ENCODE peak calls at places on chromosomes 5 and 9, in eight cellular contexts. D, R, C, Z, H, L, U and K are unnamed samples.

GRCh38 chr5:90440644-90441043 is 31.1 kb upstream of the CETN3 start:
- DNase-seq in H (no peak), U (no peak), Z (no peak), C (no peak), R (no peak), L (no peak), D (no peak), K (no peak)

GRCh38 chr9:16309350-16310271 is 560.9 kb downstream of the BNC2 start:
- DNase-seq in H (peak), D (no peak), Z (no peak), U (no peak), R (no peak), C (no peak), L (peak), K (peak)

GRCh38 chr9:18770509-18770908 is 262.5 kb downstream of the SAXO1 start:
- DNase-seq in D (no peak), C (no peak), U (no peak), L (no peak), R (no peak), H (no peak), Z (no peak), K (no peak)

GRCh38 chr5:10308844-10309243 is 1.1 kb upstream of the CMBL start:
- DNase-seq in R (no peak), D (no peak), Z (no peak), H (no peak), U (no peak), C (no peak), L (no peak), K (no peak)

GRCh38 chr5:137487600-137487999 is 11.5 kb downstream of the SPOCK1 start:
- DNase-seq in Z (no peak), L (no peak), C (peak), U (peak), D (no peak), R (no peak), H (peak), K (peak)

GRCh38 chr9:84111726-84112125 is 131.1 kb downstream of the RMI1 start:
- DNase-seq in H (no peak), U (no peak), L (no peak), R (no peak), Z (no peak), C (no peak), D (peak), K (peak)

GRCh38 chr9:88897081-88897480 is 94.2 kb upstream of the S1PR3 start:
- DNase-seq in H (no peak), U (no peak), Z (no peak), D (no peak), C (no peak), L (no peak), R (no peak), K (no peak)

GRCh38 chr5:124960266-124960665 is 213.8 kb upstream of the ZNF608 start:
- DNase-seq in H (no peak), Z (no peak), D (peak), C (no peak), U (no peak), L (no peak), R (no peak), K (no peak)

GRCh38 chr5:144469106-144469505 is 298.4 kb downstream of the KCTD16 start:
- DNase-seq in L (no peak), Z (no peak), C (no peak), R (no peak), U (no peak), H (no peak), D (no peak), K (no peak)

GRCh38 chr5:140565780-140566095 is 1.1 kb downstream of the SLC35A4 start:
- DNase-seq in U (no peak), D (no peak), Z (no peak), R (no peak), L (no peak), H (no peak), C (no peak), K (no peak)

GRCh38 chr9:122498883-122499288 is 11.7 kb upstream of the OR1J2 start:
- DNase-seq in L (no peak), H (peak), U (no peak), C (peak), R (peak), D (peak), Z (peak), K (peak)

GRCh38 chr9:84669293-84670105 is at the start of gene NTRK2:
- DNase-seq in C (peak), Z (no peak), R (no peak), L (peak), U (peak), D (peak), H (peak), K (no peak)

GRCh38 chr5:33339413-33339812 is 101.4 kb upstream of the TARS1 start:
- DNase-seq in H (no peak), C (no peak), R (no peak), D (no peak), U (no peak), L (no peak), Z (no peak), K (no peak)

GRCh38 chr5:33337621-33337960 is 103.2 kb upstream of the TARS1 start:
- DNase-seq in Z (no peak), H (no peak), U (no peak), C (no peak), D (no peak), L (no peak), R (no peak), K (no peak)

GRCh38 chr5:33341316-33341715 is 99.4 kb upstream of the TARS1 start:
- DNase-seq in D (no peak), R (no peak), L (no peak), H (no peak), U (no peak), C (no peak), Z (no peak), K (no peak)

GRCh38 chr5:33338336-33339110 is 102.2 kb upstream of the TARS1 start:
- DNase-seq in C (no peak), R (no peak), D (no peak), H (no peak), U (no peak), Z (no peak), L (no peak), K (no peak)

GRCh38 chr5:33340195-33340594 is 100.6 kb upstream of the TARS1 start:
- DNase-seq in H (no peak), C (no peak), L (no peak), D (no peak), R (no peak), Z (no peak), U (no peak), K (no peak)
- H3K4me3 ChIP-seq in H (no peak), C (no peak), L (no peak), D (no peak), R (no peak), Z (no peak), U (no peak), K (no peak)

GRCh38 chr5:110784901-110785300 is 46.1 kb downstream of the SLC25A46 start:
- DNase-seq in R (no peak), Z (no peak), L (no peak), C (no peak), H (no peak), D (no peak), U (no peak), K (peak)

GRCh38 chr5:110785356-110785755 is 46.5 kb downstream of the SLC25A46 start:
- DNase-seq in L (no peak), U (no peak), Z (no peak), D (peak), H (no peak), R (no peak), C (peak), K (peak)

GRCh38 chr5:110790673-110791072 is 51.9 kb downstream of the SLC25A46 start:
- DNase-seq in D (peak), H (no peak), U (no peak), L (no peak), C (peak), Z (no peak), R (no peak), K (peak)
- TF ChIP-seq CTCF in D (peak), H (no peak), U (peak), L (peak), C (peak), Z (no peak), R (no peak), K (peak)

GRCh38 chr5:36610629-36611028 is 4.2 kb downstream of the SLC1A3 start:
- DNase-seq in L (no peak), C (no peak), Z (no peak), D (no peak), R (no peak), U (peak), H (no peak), K (no peak)
- H3K4me3 ChIP-seq in L (peak), C (no peak), Z (no peak), D (no peak), R (no peak), U (no peak), H (no peak), K (no peak)

DNA sequence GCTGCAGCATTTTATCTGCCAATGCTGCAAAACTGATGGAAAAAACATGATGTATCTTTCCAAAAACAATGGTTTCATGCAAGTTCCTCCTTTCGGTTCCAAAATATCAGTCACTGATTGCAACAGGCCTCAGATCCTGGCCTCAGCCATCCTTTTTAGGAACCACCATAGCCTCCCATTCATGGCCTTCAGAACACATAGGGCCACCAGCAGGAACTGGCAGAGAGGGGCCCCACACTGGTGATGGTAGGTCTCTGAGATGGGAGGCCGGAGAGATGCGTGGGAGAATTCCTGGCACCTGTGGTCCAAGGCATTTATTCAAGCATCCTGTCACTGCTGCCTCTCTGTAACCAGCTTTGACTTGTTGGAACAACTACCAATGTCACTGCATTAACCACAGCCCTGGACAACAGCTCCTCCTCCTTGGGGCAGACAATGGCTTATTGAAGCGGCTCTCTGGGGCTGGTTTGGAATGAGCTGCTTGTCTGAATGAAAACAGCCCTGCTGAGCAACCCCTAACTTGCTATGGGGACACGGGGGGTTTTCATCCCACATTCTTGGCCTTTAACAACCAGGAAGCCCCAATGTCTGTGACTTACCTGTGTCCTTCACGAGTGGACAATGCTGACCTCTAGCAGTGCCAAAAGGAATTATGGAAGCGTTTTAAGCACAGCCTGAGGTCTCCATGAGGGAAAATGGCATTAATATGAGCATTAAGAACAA is 108.1 kb downstream of the LHFPL2 start:
- DNase-seq in U (no peak), D (peak), H (no peak), L (no peak), R (no peak), C (no peak), Z (no peak), K (no peak)
- TF ChIP-seq CTCF in U (no peak), D (peak), H (no peak), L (no peak), R (no peak), C (peak), Z (no peak), K (no peak)

DNA sequence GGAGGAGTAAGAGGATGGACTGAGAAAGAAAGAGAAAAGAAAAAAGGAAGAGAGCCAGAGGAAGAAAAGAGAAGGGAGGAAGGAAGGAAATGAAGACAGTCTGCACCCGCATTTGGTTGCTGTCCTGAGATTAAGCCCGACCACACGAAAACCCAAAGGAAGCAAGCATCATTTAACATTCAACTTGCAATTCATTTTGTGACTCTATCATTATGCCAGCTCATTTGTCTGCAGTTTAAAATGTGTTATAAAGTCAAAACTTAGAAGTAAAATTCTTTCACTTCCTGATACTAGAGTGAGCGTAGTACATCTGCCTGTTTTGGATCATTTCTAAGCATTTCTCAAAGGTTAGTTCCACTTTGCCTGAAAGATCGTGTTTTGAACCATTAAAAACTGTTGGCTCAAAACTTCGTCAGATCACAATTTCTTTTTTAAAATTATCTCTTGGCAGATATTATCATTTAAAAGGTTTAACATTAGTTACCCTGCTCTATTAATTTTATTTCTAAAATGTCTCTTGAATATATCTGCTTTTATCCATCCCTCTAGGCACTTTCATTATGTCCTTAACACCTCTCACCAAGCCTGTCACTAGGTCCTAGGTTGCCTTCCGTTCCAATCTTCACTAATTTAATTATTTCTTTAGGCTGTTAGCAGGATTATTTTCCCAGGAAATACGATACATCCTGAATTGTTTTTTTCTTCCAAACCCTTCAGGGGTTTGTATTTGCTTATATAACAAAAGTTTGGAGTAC is 240.9 kb downstream of the TLE4 start:
- DNase-seq in C (no peak), R (no peak), L (no peak), D (no peak), Z (no peak), H (no peak), U (no peak), K (no peak)
- H3K4me3 ChIP-seq in C (no peak), R (no peak), L (peak), D (no peak), Z (peak), H (no peak), U (no peak), K (no peak)

DNA sequence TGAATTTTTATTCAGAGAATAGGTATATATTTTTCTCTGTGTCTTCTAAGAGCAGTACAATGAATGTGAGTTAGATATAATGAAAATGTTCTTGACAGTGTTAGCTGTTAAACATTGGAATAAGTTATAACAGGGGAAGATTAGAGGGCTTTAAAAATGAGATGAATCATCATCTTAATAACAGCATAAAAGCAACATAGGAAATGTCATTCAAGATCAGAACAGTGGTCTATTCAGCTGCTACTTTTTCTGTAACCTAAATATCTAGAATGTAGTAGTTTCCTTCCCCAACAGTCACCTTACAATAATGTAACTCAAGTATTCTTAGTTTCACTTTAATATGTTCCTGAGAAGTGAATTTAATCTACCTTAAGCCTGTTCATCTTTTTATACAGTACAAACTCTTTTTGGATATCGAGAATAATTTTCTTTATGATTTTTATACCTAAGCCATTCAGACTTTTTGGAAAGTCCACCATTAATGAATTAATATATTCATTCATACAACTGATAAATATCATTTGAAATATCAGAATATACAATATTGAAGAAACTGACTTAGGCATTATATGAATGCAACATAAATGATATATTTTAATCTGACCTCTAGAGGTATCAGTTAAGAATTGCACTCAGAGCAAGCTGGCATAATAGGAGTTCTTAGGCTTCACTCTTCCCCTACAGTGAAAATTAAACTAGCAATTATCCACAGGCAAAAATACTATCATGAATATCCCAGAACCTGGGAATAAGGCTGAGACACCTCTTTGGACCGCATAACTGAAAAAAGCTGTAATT is 66.1 kb upstream of the EDIL3 start:
- DNase-seq in U (no peak), R (no peak), D (no peak), C (no peak), H (no peak), Z (no peak), L (no peak), K (peak)
- TF ChIP-seq CTCF in U (peak), R (no peak), D (peak), C (peak), H (peak), Z (no peak), L (peak), K (peak)

DNA sequence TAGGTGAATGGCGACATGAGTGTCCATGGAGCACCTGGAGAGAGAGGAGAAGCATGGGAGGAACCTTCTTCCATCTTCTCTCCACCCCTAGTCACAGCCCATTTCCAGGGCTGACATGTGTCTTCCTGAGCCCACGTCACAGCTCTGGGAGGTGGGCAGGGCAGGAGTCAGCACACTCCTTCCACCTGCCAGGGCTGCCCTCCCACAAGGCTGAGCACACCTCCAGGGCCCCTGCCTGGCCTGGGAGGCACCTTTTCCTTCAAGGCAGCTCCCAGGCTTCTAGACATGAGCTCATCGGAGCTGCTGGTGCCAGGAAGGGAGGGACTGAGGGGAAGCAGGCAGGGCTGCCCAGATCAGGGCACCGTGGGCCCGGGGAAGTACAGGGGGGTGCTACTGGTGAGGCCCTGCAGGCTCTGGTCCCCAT is 13.6 kb upstream of the SYNPO start:
- DNase-seq in L (peak), Z (no peak), R (no peak), H (peak), U (peak), C (no peak), D (peak), K (no peak)
- H3K4me3 ChIP-seq in L (peak), Z (no peak), R (no peak), H (no peak), U (peak), C (no peak), D (no peak), K (no peak)

DNA sequence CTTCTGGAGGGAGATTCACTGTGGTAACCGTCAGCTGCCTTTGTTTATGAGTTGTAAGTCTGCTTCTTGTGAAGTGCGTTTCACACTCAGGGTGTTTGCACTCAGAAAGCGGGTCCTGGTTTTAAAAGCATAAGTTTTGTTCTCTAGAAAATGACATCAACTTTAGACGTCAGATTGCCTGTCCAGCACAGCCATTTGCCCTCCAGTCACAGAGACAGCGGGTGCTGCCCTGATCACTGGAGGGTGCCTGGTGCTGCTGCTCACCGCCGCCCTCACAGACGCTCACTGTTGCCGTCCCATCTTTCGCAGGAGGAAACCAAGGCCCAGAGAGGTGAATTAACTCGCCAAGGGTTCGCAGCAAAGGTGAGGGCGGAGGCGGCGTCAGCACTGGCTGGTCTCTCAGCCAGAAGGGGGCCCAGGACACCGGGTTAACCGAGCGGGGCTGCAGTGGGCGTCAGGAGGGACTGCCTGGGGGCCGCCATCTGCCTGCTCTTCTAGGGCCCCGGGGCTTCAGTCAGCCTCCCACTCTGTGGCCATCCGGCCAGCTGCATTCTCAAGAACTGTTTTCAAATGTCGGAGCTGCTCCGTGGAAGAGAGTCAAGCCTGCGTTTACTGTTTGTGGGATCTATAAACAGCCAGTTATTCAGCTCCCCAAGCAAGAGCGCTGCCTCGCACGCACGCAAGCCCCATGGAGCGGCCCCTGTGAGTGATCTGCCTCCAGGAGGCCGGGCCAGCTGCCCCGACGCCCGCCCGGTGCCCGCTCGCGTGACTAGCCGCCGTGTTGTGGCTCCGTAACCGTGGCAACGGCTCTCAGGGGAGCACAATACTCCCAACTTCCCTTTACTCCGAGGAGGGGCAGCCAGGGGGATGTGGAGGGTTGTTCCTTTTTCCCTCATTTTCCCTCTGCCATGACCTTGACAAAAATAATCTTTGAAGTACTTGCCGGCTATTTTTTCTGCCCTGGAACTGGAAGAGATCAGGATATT is 43.4 kb upstream of the EXOC3 start:
- DNase-seq in L (peak), C (peak), R (peak), U (peak), D (peak), H (peak), Z (peak), K (peak)
- TF ChIP-seq CTCF in L (no peak), C (peak), R (no peak), U (no peak), D (no peak), H (no peak), Z (no peak), K (no peak)

DNA sequence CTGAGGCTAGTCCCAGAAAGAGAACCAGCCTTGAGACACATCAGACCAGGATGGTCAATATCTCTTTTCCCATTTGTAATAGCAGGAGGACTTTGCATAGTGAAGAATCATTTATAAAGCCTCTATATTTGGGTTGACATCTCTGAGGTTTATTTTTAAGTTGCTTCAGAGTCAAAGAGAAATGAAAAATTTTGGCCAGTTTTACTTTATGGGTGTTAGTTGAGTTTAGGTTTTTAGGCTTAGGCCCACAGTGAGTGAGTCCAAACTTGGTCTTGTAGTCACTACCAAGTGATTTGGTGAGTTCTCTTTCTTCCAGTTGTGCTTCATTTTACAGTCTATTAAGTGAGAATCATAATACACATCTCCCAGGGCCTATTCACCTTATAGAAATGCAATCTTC is 5.3 kb upstream of the MEF2C start:
- DNase-seq in C (no peak), H (no peak), U (no peak), Z (no peak), D (no peak), R (no peak), L (no peak), K (no peak)
- H3K4me3 ChIP-seq in C (no peak), H (no peak), U (peak), Z (no peak), D (no peak), R (no peak), L (peak), K (no peak)

GRCh38 chr9:91534374-91534773 is 110.7 kb upstream of the NFIL3 start:
- DNase-seq in D (peak), C (peak), R (no peak), Z (no peak), L (no peak), U (no peak), H (no peak), K (peak)
- TF ChIP-seq CTCF in D (no peak), C (no peak), R (no peak), Z (no peak), L (no peak), U (no peak), H (no peak), K (no peak)